ENCODE peak calls at places on chromosomes 1 and 21, in eight cellular contexts. B is activated naive CD4-positive, alpha-beta T cell; P is AG04450; Q is NCI-H345; Z is stimulated activated CD4-positive, alpha-beta T cell treated with anti-CD3 and anti-CD28 coated beads, Interleukin-4, amount 100 ng/mL, for 48 hours; U is RKO; C is bronchial epithelial cell; V is fibroblast of gingiva. D is an unnamed sample.

GRCh38 chr1:12552951-12553921 is 64.8 kb downstream of the DHRS3 start:
- DNase-seq in B (no peak), U (no peak), P (no peak), V (no peak), C (no peak), Z (no peak), Q (no peak), D (peak; percentile 36)

GRCh38 chr1:228101614-228101993 is 1.5 kb downstream of the C1orf35 start:
- DNase-seq in C (no peak), P (no peak), U (peak; percentile 32), Q (no peak), V (no peak), B (no peak), Z (no peak), D (no peak)

GRCh38 chr1:161082996-161083742 is 6.2 kb downstream of the NECTIN4 start:
- DNase-seq in B (no peak), C (peak; percentile 97), Z (no peak), P (peak; percentile 51), U (peak; percentile 58), Q (no peak), V (peak; percentile 78), D (peak; percentile 76)

GRCh38 chr1:218557731-218558130 is 212.6 kb downstream of the TGFB2 start:
- DNase-seq in U (no peak), V (no peak), Z (no peak), P (no peak), Q (peak; percentile 89), B (no peak), C (peak; percentile 57), D (no peak)

GRCh38 chr1:8870118-8870517 is 8.4 kb downstream of the ENO1 start:
- DNase-seq in V (no peak), P (no peak), C (no peak), Z (no peak), Q (no peak), U (no peak), B (no peak), D (no peak)

GRCh38 chr1:58432813-58433668 is 113.5 kb downstream of the OMA1 start:
- DNase-seq in Q (no peak), C (peak; percentile 34), Z (no peak), V (peak; percentile 72), B (no peak), U (no peak), P (peak; percentile 15), D (no peak)

GRCh38 chr1:243784506-243784905 is 65.5 kb downstream of the AKT3 start:
- DNase-seq in V (no peak), P (no peak), U (no peak), B (no peak), Z (no peak), C (no peak), Q (no peak), D (no peak)

GRCh38 chr1:37553927-37554808 is at the start of gene SNIP1:
- DNase-seq in Q (peak; percentile 93), U (peak; percentile 97), Z (peak; percentile 86), B (peak; percentile 70), V (peak; percentile 89), P (peak; percentile 73), C (peak; percentile 86), D (peak; percentile 92)

GRCh38 chr21:20527691-20528090 is 470.5 kb upstream of the NCAM2 start:
- DNase-seq in Q (no peak), B (no peak), C (no peak), Z (no peak), V (no peak), P (no peak), U (no peak), D (no peak)

GRCh38 chr1:101440484-101440883 is 203.7 kb downstream of the S1PR1 start:
- DNase-seq in Q (no peak), C (no peak), Z (no peak), V (no peak), U (no peak), P (no peak), B (no peak), D (no peak)

GRCh38 chr1:211951856-211952255 is 83.5 kb downstream of the INTS7 start:
- DNase-seq in Q (no peak), U (peak; percentile 84), V (no peak), B (no peak), Z (no peak), C (peak; percentile 96), P (peak; percentile 7), D (peak; percentile 43)

GRCh38 chr1:204080163-204080903 is 7.4 kb downstream of the SOX13 start:
- DNase-seq in C (peak; percentile 91), V (peak; percentile 76), U (no peak), B (no peak), Z (no peak), Q (peak; percentile 87), P (no peak), D (peak; percentile 76)

GRCh38 chr1:89942825-89943658 is 51.9 kb upstream of the ZNF326 start:
- DNase-seq in Q (no peak), C (peak; percentile 55), V (peak; percentile 46), Z (no peak), P (no peak), B (no peak), U (no peak), D (peak; percentile 96)

GRCh38 chr1:70140894-70141293 is 64.5 kb downstream of the LRRC40 start:
- DNase-seq in C (peak; percentile 13), P (no peak), B (no peak), Q (no peak), U (no peak), V (no peak), Z (no peak), D (no peak)

GRCh38 chr21:46376856-46377453 is 53.0 kb downstream of the PCNT start:
- DNase-seq in Q (no peak), Z (no peak), V (no peak), C (no peak), B (no peak), P (no peak), U (no peak), D (no peak)

GRCh38 chr21:32403201-32403701 is 9.3 kb upstream of the EVA1C start:
- DNase-seq in U (peak; percentile 68), B (no peak), Q (peak; percentile 75), C (peak; percentile 39), P (peak; percentile 55), V (peak; percentile 71), Z (peak; percentile 49), D (peak; percentile 48)

GRCh38 chr1:209999005-209999404 is 61.0 kb downstream of the SYT14 start:
- DNase-seq in V (no peak), C (no peak), Z (no peak), U (no peak), B (no peak), Q (no peak), P (no peak), D (no peak)

GRCh38 chr1:170881268-170882265 is 53.8 kb upstream of the MROH9 start:
- DNase-seq in P (no peak), U (peak; percentile 20), V (peak; percentile 87), C (peak; percentile 28), Z (no peak), B (no peak), Q (no peak), D (no peak)

GRCh38 chr1:156627313-156627880 is 8.2 kb downstream of the HAPLN2 start:
- DNase-seq in V (peak; percentile 19), U (peak; percentile 84), C (peak; percentile 63), P (no peak), Q (no peak), Z (no peak), B (no peak), D (peak; percentile 58)

GRCh38 chr1:53584446-53585102 is 125.4 kb downstream of the DMRTB1 start:
- DNase-seq in C (no peak), U (no peak), B (no peak), V (no peak), Z (no peak), P (no peak), Q (no peak), D (no peak)

GRCh38 chr1:169115891-169116585 is 9.5 kb downstream of the ATP1B1 start:
- DNase-seq in P (no peak), C (peak; percentile 93), Z (no peak), V (no peak), B (no peak), U (no peak), Q (no peak), D (peak; percentile 96)

GRCh38 chr1:172978595-172978994 is 72.1 kb downstream of the TNFSF18 start:
- DNase-seq in P (no peak), B (no peak), C (peak; percentile 40), U (no peak), Q (no peak), V (no peak), Z (no peak), D (no peak)

GRCh38 chr1:11473635-11474034 is 5.3 kb upstream of the DISP3 start:
- DNase-seq in Z (no peak), V (no peak), Q (no peak), P (no peak), B (no peak), U (peak; percentile 19), C (peak; percentile 15), D (peak; percentile 27)

GRCh38 chr1:212498243-212498642 is 65.5 kb downstream of the NENF start:
- DNase-seq in V (no peak), Q (peak; percentile 46), B (no peak), C (peak; percentile 98), Z (no peak), P (peak; percentile 74), U (peak; percentile 61), D (no peak)

GRCh38 chr1:104190821-104191220 is 441.1 kb downstream of the AMY1C start:
- DNase-seq in Q (no peak), V (no peak), C (no peak), Z (no peak), U (no peak), B (no peak), P (no peak), D (no peak)

GRCh38 chr1:168739908-168740307 is 10.9 kb upstream of the DPT start:
- DNase-seq in P (no peak), V (no peak), C (no peak), Z (no peak), U (no peak), Q (no peak), B (no peak), D (peak; percentile 73)

GRCh38 chr1:151565500-151566189 is 25.5 kb downstream of the TUFT1 start:
- DNase-seq in U (no peak), B (no peak), Q (no peak), C (peak; percentile 49), P (no peak), V (no peak), Z (no peak), D (peak; percentile 64)

GRCh38 chr1:181556606-181557005 is 73.3 kb downstream of the CACNA1E start:
- DNase-seq in Z (no peak), V (no peak), P (no peak), B (no peak), C (no peak), U (no peak), Q (no peak), D (no peak)

GRCh38 chr21:17576080-17576835 is 36.4 kb downstream of the BTG3 start:
- DNase-seq in V (no peak), U (no peak), B (no peak), C (no peak), Z (no peak), P (no peak), Q (no peak), D (no peak)

GRCh38 chr1:184419734-184420161 is 32.9 kb downstream of the C1orf21 start:
- DNase-seq in Z (no peak), Q (no peak), B (no peak), P (no peak), U (no peak), C (peak; percentile 48), V (peak; percentile 60), D (no peak)

GRCh38 chr1:31753623-31754349 is 10.4 kb downstream of the ADGRB2 start:
- DNase-seq in V (peak; percentile 60), C (peak; percentile 47), Q (peak; percentile 93), P (no peak), U (no peak), B (no peak), Z (no peak), D (no peak)

GRCh38 chr1:220810963-220811362 is 24.2 kb downstream of the MTARC1 start:
- DNase-seq in U (no peak), P (no peak), V (no peak), Q (no peak), C (no peak), B (no peak), Z (no peak), D (no peak)